ENCODE peak calls at places on chromosomes 4 and X, in six cellular contexts. B is K562, I is suprapubic skin, R is heart left ventricle, V is esophagus muscularis mucosa, K is testis. S is an unnamed sample.

GRCh38 chrX:21907250-21907649 is 33.3 kb upstream of the SMS start:
- DNase-seq in R (no peak), V (no peak), K (no peak), B (no peak), I (no peak), S (no peak)

GRCh38 chr4:51884606-51885005 is 41.7 kb downstream of the DCUN1D4 start:
- DNase-seq in R (no peak), K (no peak), I (no peak), V (no peak), B (no peak), S (no peak)

GRCh38 chrX:96112689-96113088 is 572.0 kb upstream of the DIAPH2 start:
- DNase-seq in I (no peak), R (no peak), B (no peak), K (no peak), V (no peak), S (no peak)

GRCh38 chr4:2879026-2879425 is 35.4 kb downstream of the ADD1 start:
- DNase-seq in K (no peak), R (no peak), V (no peak), B (no peak), I (no peak), S (no peak)

GRCh38 chrX:10103023-10103422 is 53.8 kb upstream of the CLCN4 start:
- DNase-seq in B (no peak), I (no peak), K (no peak), R (no peak), V (no peak), S (peak; percentile 37)

GRCh38 chr4:76540496-76540895 is 105.5 kb downstream of the SHROOM3 start:
- DNase-seq in B (no peak), K (no peak), V (no peak), I (no peak), R (no peak), S (no peak)

GRCh38 chr4:17788956-17789355 is 7.5 kb upstream of the FAM184B start:
- DNase-seq in B (no peak), R (no peak), K (no peak), V (peak; percentile 12), I (no peak), S (no peak)

GRCh38 chrX:133185938-133186337 is 32.2 kb downstream of the TFDP3 start:
- DNase-seq in I (no peak), V (no peak), R (no peak), B (no peak), K (no peak), S (no peak)

GRCh38 chr4:156970501-156971167 is 965 bp downstream of the PDGFC start:
- DNase-seq in I (peak; percentile 82), K (peak; percentile 66), B (no peak), V (peak; percentile 93), R (peak; percentile 82), S (peak; percentile 84)

GRCh38 chr4:111641813-111642579 is 503.3 kb upstream of the FAM241A start:
- DNase-seq in V (no peak), B (peak; percentile 60), R (no peak), K (peak; percentile 74), I (peak; percentile 70), S (no peak)

GRCh38 chr4:86233090-86233489 is 126.8 kb downstream of the MAPK10 start:
- DNase-seq in R (no peak), I (no peak), V (no peak), B (no peak), K (no peak), S (no peak)

GRCh38 chr4:2789801-2790582 is 2.9 kb upstream of the SH3BP2 start:
- DNase-seq in K (no peak), R (peak; percentile 21), V (no peak), B (no peak), I (peak; percentile 58), S (peak; percentile 74)

GRCh38 chr4:78155616-78156105 is 98.5 kb downstream of the FRAS1 start:
- DNase-seq in V (no peak), I (no peak), B (no peak), R (no peak), K (no peak), S (no peak)

GRCh38 chr4:77994194-77994721 is 62.9 kb upstream of the FRAS1 start:
- DNase-seq in V (no peak), R (no peak), I (no peak), K (peak; percentile 23), B (peak; percentile 54), S (no peak)

GRCh38 chrX:96182366-96182765 is 502.3 kb upstream of the DIAPH2 start:
- DNase-seq in K (peak; percentile 62), I (no peak), B (peak; percentile 0), R (no peak), V (no peak), S (no peak)

GRCh38 chr4:183164963-183165362 is 65.9 kb downstream of the WWC2 start:
- DNase-seq in V (no peak), R (no peak), I (no peak), K (no peak), B (no peak), S (no peak)

DNA sequence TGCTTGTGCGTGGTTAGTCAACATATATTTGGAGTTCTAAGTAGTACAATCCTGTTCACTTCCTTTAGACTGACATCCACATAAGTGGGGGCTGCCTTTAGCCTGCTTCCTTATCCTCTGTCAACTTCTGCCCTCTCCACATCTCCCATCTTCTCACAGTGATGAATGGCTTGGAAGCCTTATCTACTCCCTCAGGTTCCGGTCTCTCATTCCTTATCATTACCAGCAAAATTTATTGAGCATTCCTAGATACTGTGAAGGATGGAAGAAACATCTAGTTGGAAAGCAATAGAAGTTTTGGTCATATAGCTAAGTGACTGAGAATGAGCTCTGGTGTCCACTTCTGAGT is 25.2 kb downstream of the DOCK11 start:
- DNase-seq in R (no peak), I (no peak), B (peak; percentile 77), K (no peak), V (no peak), S (no peak)
- H3K4me1 ChIP-seq in R (no peaks in the 10 kb centered on the region), I (peaks cover 17% of the 10 kb centered on the region), B (peaks cover 8% of the 10 kb centered on the region), K (no peaks in the 10 kb centered on the region), V (peaks cover 59% of the 10 kb centered on the region), S (no peaks in the 10 kb centered on the region)

GRCh38 chr4:147839651-147840050 is 107.8 kb downstream of the ARHGAP10 start:
- DNase-seq in V (peak; percentile 8), K (no peak), I (no peak), R (no peak), B (no peak), S (no peak)

GRCh38 chr4:147836807-147837206 is 104.9 kb downstream of the ARHGAP10 start:
- DNase-seq in V (peak; percentile 47), K (no peak), R (no peak), B (no peak), I (no peak), S (no peak)

GRCh38 chr4:147839200-147839599 is 107.3 kb downstream of the ARHGAP10 start:
- DNase-seq in I (no peak), R (no peak), B (no peak), V (no peak), K (no peak), S (no peak)

GRCh38 chr4:147837854-147838253 is 106.0 kb downstream of the ARHGAP10 start:
- DNase-seq in B (no peak), K (no peak), I (no peak), R (no peak), V (no peak), S (no peak)

GRCh38 chr4:147837435-147837834 is 105.5 kb downstream of the ARHGAP10 start:
- DNase-seq in K (no peak), V (no peak), R (no peak), B (peak; percentile 9), I (no peak), S (no peak)
- TF ChIP-seq CTCF in K (peak; percentile 10), V (peak; percentile 25), R (peak; percentile 46), B (peak; percentile 60), I (no peak), S (no peak)

DNA sequence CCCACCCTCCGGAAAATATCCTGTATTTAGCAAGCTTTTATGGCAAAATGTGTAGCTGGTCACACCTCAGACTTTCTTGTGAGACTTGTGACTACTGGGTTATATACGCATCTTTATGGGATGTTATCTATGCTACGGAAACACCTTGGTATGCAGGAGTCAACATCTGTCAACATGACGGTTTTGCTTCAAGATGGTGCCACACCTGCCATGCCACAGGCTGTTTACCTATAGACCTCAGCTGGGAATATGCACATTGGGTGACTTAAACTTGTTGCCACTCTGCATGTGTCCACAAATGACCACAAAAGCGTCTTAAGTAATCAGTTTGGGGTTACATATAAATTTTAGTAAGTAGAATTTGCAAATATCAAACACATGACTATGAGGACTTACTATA is 192.3 kb upstream of the ATP6AP2 start:
- DNase-seq in B (no peak), K (no peak), R (no peak), I (no peak), V (no peak), S (no peak)
- TF ChIP-seq POLR2A in B (no peak), K (no peak), R (no peak), I (no peak), V (no peak), S (no peak)

DNA sequence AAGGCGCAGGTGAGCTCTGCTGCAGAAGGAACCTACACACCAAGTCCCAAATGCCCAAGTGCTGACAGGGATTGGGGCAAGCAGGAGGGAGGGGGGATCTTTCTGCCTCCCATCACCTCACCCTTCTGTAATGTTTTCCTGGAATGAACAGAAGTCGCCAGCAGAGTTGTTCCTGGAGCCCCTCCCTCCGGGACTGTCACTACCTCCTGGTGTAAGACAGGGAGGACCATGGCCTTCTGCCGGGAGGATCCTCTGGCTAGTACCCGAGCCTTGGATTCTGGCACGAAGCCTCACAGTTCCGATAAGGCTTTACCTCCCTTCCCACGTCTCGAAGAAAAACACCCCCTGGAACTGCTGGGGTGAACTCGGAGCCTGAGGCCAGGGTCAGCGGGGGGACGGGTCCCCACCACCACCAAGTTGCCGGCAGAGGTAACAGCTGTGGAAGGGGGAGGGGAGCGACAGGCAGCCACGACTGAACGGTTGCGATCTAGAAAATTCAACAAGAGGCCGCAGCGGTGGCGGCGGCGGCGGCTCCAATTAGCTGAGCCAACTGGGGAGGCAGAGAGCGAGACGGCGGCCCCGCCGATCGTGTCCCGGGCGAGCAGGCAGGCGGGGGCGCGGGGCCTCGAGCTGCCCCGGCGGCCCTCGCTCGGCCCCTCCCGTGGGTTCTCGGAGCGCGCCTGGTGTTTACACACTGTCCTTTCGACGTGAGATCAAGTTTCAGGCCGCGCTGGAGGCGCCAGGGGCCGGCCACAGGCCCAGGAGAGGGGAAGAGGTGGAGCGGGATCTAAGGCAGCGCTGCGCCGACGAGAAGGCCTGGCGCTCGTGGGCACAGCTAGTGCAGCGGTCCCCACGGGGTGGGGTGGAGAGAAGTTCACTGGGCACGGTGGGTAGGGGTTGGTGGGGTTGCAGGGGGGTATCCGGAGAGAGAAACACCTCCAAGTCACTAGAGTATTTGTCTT is 53.7 kb upstream of the BCOR start:
- DNase-seq in B (peak; percentile 71), K (no peak), V (no peak), I (no peak), R (no peak), S (no peak)
- H3K4me1 ChIP-seq in B (peaks cover 92% of the 10 kb centered on the region), K (peaks cover 4% of the 10 kb centered on the region), V (peaks cover 55% of the 10 kb centered on the region), I (peaks cover 52% of the 10 kb centered on the region), R (peaks cover 6% of the 10 kb centered on the region), S (peaks cover 71% of the 10 kb centered on the region)

DNA sequence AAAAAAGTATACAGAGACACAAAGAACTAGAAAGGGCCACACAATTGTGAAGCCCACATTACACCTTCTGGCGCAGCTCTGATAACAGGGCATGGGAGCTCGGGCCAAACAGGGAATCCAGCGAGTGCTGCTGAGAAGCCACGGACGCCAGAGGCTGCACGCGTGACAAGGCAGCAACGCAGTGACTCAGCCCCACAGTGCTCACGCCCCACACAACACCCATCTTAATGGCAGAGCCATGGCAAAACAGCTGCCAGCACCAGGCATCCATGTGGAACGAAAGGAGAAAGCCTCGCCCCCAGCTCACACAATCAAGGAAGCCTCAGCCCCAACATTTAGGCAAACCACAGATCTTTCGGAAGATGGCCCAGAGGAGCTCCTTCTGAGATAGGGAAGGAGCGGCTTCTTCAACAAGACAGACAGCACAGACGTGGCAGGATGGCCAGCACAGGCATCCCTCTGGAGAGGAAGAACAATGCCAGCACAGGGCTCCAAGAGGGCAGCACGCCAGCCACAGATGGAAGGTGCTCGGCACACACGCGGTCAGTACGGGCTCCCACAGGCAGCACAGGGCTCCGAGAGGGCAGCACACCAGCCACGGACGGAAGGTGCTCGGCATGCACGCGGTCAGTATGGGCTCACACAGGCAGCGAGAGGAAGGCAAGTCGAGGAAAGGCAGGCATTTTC is 33.1 kb downstream of the GAK start:
- DNase-seq in R (peak; percentile 51), I (no peak), K (no peak), V (no peak), B (no peak), S (no peak)
- TF ChIP-seq CTCF in R (no peak), I (no peak), K (no peak), V (no peak), B (no peak), S (no peak)

S was measured in spleen.